ENCODE peak calls at places on chromosomes 12 and 14, in seven cellular contexts. C is endothelial cell; O is CD8-positive, alpha-beta memory T cell; F is NCI-H526 treated with DMSO at 0.1 percent for 48 hours; S is A673; Q is progenitor cell of endocrine pancreas; Z is cardiac fibroblast. X is an unnamed sample.

GRCh38 chr12:68279227-68280054 is 26.0 kb upstream of the IL22 start:
- DNase-seq in Q (no peak), C (no peak), S (no peak), Z (peak), O (no peak), F (no peak), X (no peak)

GRCh38 chr12:58491296-58491695 is 429.0 kb downstream of the LRIG3 start:
- DNase-seq in S (no peak), O (no peak), Z (peak), C (no peak), Q (no peak), F (no peak), X (no peak)

GRCh38 chr12:18955594-18955993 is 173.9 kb upstream of the PLEKHA5 start:
- DNase-seq in S (no peak), C (no peak), Q (no peak), Z (peak), F (no peak), O (no peak), X (no peak)

GRCh38 chr12:1189163-1189562 is 198.1 kb downstream of the ERC1 start:
- DNase-seq in F (no peak), C (no peak), O (no peak), Q (no peak), S (no peak), Z (no peak), X (no peak)

GRCh38 chr12:117875652-117876491 is 92.9 kb downstream of the KSR2 start:
- DNase-seq in O (peak), Z (peak), F (peak), C (peak), Q (peak), S (peak), X (no peak)

GRCh38 chr12:118763239-118763638 is 218.1 kb upstream of the SRRM4 start:
- DNase-seq in C (no peak), F (no peak), Q (no peak), O (no peak), S (no peak), Z (no peak), X (no peak)

GRCh38 chr12:112944028-112944690 is 5.9 kb downstream of the OAS3 start:
- DNase-seq in C (no peak), O (no peak), Z (no peak), Q (no peak), S (no peak), F (no peak), X (no peak)

GRCh38 chr14:31106768-31107167 is 80.6 kb upstream of the STRN3 start:
- DNase-seq in Q (no peak), C (no peak), F (no peak), Z (no peak), O (no peak), S (no peak), X (no peak)

GRCh38 chr14:75279153-75279738 is 618 bp downstream of the FOS start:
- DNase-seq in O (peak), Q (no peak), F (peak), Z (peak), S (peak), C (no peak), X (no peak)

GRCh38 chr12:52876371-52876770 is 27.6 kb upstream of the KRT78 start:
- DNase-seq in S (no peak), Z (no peak), O (no peak), C (no peak), F (no peak), Q (no peak), X (no peak)

GRCh38 chr14:34262511-34262910 is 199.5 kb downstream of the SPTSSA start:
- DNase-seq in O (no peak), S (peak), C (no peak), Z (no peak), Q (no peak), F (no peak), X (no peak)

GRCh38 chr12:21354641-21355040 is 18.1 kb upstream of the IAPP start:
- DNase-seq in Q (no peak), C (no peak), S (no peak), O (no peak), Z (no peak), F (no peak), X (no peak)

GRCh38 chr12:70180140-70180539 is 63.1 kb upstream of the CNOT2 start:
- DNase-seq in C (no peak), S (peak), F (no peak), Z (peak), Q (no peak), O (no peak), X (no peak)

GRCh38 chr12:24360461-24360860 is 411.0 kb upstream of the SOX5 start:
- DNase-seq in S (no peak), Z (no peak), F (peak), Q (no peak), C (no peak), O (no peak), X (no peak)

GRCh38 chr14:101112351-101113107 is 209.0 kb upstream of the RTL1 start:
- DNase-seq in C (no peak), O (peak), S (no peak), Z (no peak), F (no peak), Q (no peak), X (no peak)

GRCh38 chr12:107732365-107732764 is 28.6 kb downstream of the PRDM4 start:
- DNase-seq in Q (no peak), F (no peak), S (no peak), C (peak), O (no peak), Z (no peak), X (no peak)

GRCh38 chr14:96584199-96584906 is 82.2 kb downstream of the PAPOLA start:
- DNase-seq in Q (peak), F (peak), S (peak), C (peak), Z (peak), O (no peak), X (peak)

GRCh38 chr12:64673490-64674169 is 63.3 kb downstream of the RASSF3 start:
- DNase-seq in O (no peak), Z (no peak), F (no peak), Q (no peak), S (peak), C (no peak), X (no peak)

GRCh38 chr12:132250707-132251106 is 78.7 kb downstream of the GALNT9 start:
- DNase-seq in O (no peak), S (no peak), Z (no peak), C (no peak), F (no peak), Q (no peak), X (no peak)

GRCh38 chr14:72779679-72780078 is 114.2 kb downstream of the DPF3 start:
- DNase-seq in F (no peak), O (no peak), Z (no peak), S (no peak), Q (no peak), C (no peak), X (no peak)

GRCh38 chr14:102215071-102215470 is 75.4 kb downstream of the WDR20 start:
- DNase-seq in F (no peak), S (no peak), Q (no peak), O (no peak), Z (peak), C (no peak), X (no peak)

GRCh38 chr14:94689218-94689984 is 77.2 kb downstream of the SERPINA3 start:
- DNase-seq in Q (peak), O (peak), F (peak), C (peak), S (peak), Z (peak), X (peak)

GRCh38 chr12:55043542-55043941 is 23.8 kb downstream of the NEUROD4 start:
- DNase-seq in S (no peak), C (no peak), Z (no peak), F (no peak), Q (no peak), O (no peak), X (no peak)

GRCh38 chr14:35534130-35534883 is at the start of gene INSM2:
- DNase-seq in C (peak), Q (peak), O (no peak), Z (peak), S (peak), F (peak), X (no peak)

GRCh38 chr12:78121969-78122610 is 291.4 kb downstream of the NAV3 start:
- DNase-seq in Z (no peak), S (peak), O (no peak), Q (no peak), F (no peak), C (no peak), X (no peak)

GRCh38 chr12:101021911-101022388 is 188.1 kb downstream of the SLC5A8 start:
- DNase-seq in Q (no peak), Z (peak), F (no peak), O (no peak), S (peak), C (no peak), X (no peak)

GRCh38 chr14:68458840-68459469 is 333.9 kb downstream of the ZFP36L1 start:
- DNase-seq in Z (peak), O (no peak), S (peak), Q (no peak), F (no peak), C (peak), X (no peak)

GRCh38 chr12:7877421-7877820 is 4.7 kb upstream of the SLC2A14 start:
- DNase-seq in C (no peak), S (no peak), F (no peak), Z (no peak), Q (no peak), O (no peak), X (no peak)

GRCh38 chr12:27226319-27226984 is 17.6 kb upstream of the STK38L start:
- DNase-seq in Z (peak), Q (no peak), S (no peak), C (no peak), O (no peak), F (no peak), X (no peak)

GRCh38 chr12:121794532-121795028 is 1.1 kb upstream of the RHOF start:
- DNase-seq in F (no peak), S (no peak), Z (no peak), Q (no peak), C (no peak), O (peak), X (no peak)

GRCh38 chr12:116508145-116509121 is 50.7 kb upstream of the MAP1LC3B2 start:
- DNase-seq in O (no peak), C (peak), Z (peak), F (peak), Q (peak), S (peak), X (no peak)

GRCh38 chr12:120346681-120347080 is 19.1 kb upstream of the PLA2G1B start:
- DNase-seq in Q (no peak), C (no peak), O (no peak), F (no peak), S (peak), Z (no peak), X (no peak)

GRCh38 chr12:52359511-52360103 is 7.7 kb downstream of the KRT85 start:
- DNase-seq in O (no peak), C (no peak), Z (no peak), Q (no peak), F (no peak), S (no peak), X (no peak)

GRCh38 chr12:16238661-16239060 is 38.8 kb downstream of the SLC15A5 start:
- DNase-seq in S (no peak), Q (no peak), F (no peak), C (no peak), Z (peak), O (no peak), X (no peak)

GRCh38 chr12:123667771-123668170 is 3.1 kb upstream of the TCTN2 start:
- DNase-seq in S (no peak), Q (no peak), Z (no peak), C (no peak), F (no peak), O (no peak), X (no peak)

X was measured in D721Med.